ENCODE peak calls at places on chromosomes 4 and X, in eight cellular contexts. One of them, this sample, is unnamed.

GRCh38 chr4:7962609-7963508 is 23.2 kb upstream of the AFAP1 start:
- DNase-seq in CD8-positive, alpha-beta memory T cell: no peak
- DNase-seq in cardiac muscle cell: no peak
- DNase-seq in HAP-1: no peak
- DNase-seq in IMR-90: no peak
- DNase-seq in heart right ventricle: no peak
- DNase-seq in endodermal cell: no peak
- DNase-seq in CD4-positive, CD25-positive, alpha-beta regulatory T cell: no peak
- DNase-seq in this sample: no peak

GRCh38 chr4:112312610-112313239 is 15.6 kb downstream of the ALPK1 start:
- DNase-seq in HAP-1: no peak
- DNase-seq in cardiac muscle cell: no peak
- DNase-seq in CD4-positive, CD25-positive, alpha-beta regulatory T cell: no peak
- DNase-seq in CD8-positive, alpha-beta memory T cell: no peak
- DNase-seq in heart right ventricle: no peak
- DNase-seq in IMR-90: no peak
- DNase-seq in endodermal cell: no peak
- DNase-seq in this sample: no peak

GRCh38 chr4:175927121-175927520 is 115.1 kb upstream of the GPM6A start:
- DNase-seq in endodermal cell: no peak
- DNase-seq in HAP-1: no peak
- DNase-seq in CD4-positive, CD25-positive, alpha-beta regulatory T cell: no peak
- DNase-seq in IMR-90: no peak
- DNase-seq in heart right ventricle: no peak
- DNase-seq in cardiac muscle cell: no peak
- DNase-seq in CD8-positive, alpha-beta memory T cell: no peak
- DNase-seq in this sample: no peak

GRCh38 chrX:39734174-39734776 is 363.5 kb downstream of the BCOR start:
- DNase-seq in CD4-positive, CD25-positive, alpha-beta regulatory T cell: no peak
- DNase-seq in IMR-90: no peak
- DNase-seq in HAP-1: no peak
- DNase-seq in CD8-positive, alpha-beta memory T cell: no peak
- DNase-seq in cardiac muscle cell: no peak
- DNase-seq in heart right ventricle: no peak
- DNase-seq in endodermal cell: no peak
- DNase-seq in this sample: no peak

GRCh38 chrX:144586756-144587155 is 660.5 kb upstream of the SPANXN1 start:
- DNase-seq in IMR-90: no peak
- DNase-seq in cardiac muscle cell: peak; percentile 0
- DNase-seq in CD8-positive, alpha-beta memory T cell: no peak
- DNase-seq in HAP-1: no peak
- DNase-seq in CD4-positive, CD25-positive, alpha-beta regulatory T cell: no peak
- DNase-seq in endodermal cell: no peak
- DNase-seq in heart right ventricle: no peak
- DNase-seq in this sample: no peak

GRCh38 chrX:31213941-31214340 is 142.1 kb upstream of the FTHL17 start:
- DNase-seq in endodermal cell: peak; percentile 57
- DNase-seq in heart right ventricle: no peak
- DNase-seq in CD4-positive, CD25-positive, alpha-beta regulatory T cell: no peak
- DNase-seq in HAP-1: peak; percentile 17
- DNase-seq in IMR-90: peak; percentile 19
- DNase-seq in CD8-positive, alpha-beta memory T cell: no peak
- DNase-seq in cardiac muscle cell: peak; percentile 33
- DNase-seq in this sample: no peak

GRCh38 chr4:25235401-25235800 is 1.6 kb downstream of the PI4K2B start:
- DNase-seq in IMR-90: no peak
- DNase-seq in CD8-positive, alpha-beta memory T cell: no peak
- DNase-seq in endodermal cell: no peak
- DNase-seq in CD4-positive, CD25-positive, alpha-beta regulatory T cell: no peak
- DNase-seq in heart right ventricle: no peak
- DNase-seq in cardiac muscle cell: no peak
- DNase-seq in HAP-1: peak; percentile 20
- DNase-seq in this sample: no peak

GRCh38 chr4:41715155-41715554 is 33.4 kb downstream of the PHOX2B start:
- DNase-seq in IMR-90: no peak
- DNase-seq in cardiac muscle cell: no peak
- DNase-seq in CD4-positive, CD25-positive, alpha-beta regulatory T cell: no peak
- DNase-seq in endodermal cell: no peak
- DNase-seq in CD8-positive, alpha-beta memory T cell: no peak
- DNase-seq in HAP-1: no peak
- DNase-seq in heart right ventricle: no peak
- DNase-seq in this sample: no peak

GRCh38 chr4:113587156-113587555 is 174.4 kb downstream of the CAMK2D start:
- DNase-seq in HAP-1: peak; percentile 93
- DNase-seq in cardiac muscle cell: no peak
- DNase-seq in CD4-positive, CD25-positive, alpha-beta regulatory T cell: no peak
- DNase-seq in IMR-90: no peak
- DNase-seq in heart right ventricle: no peak
- DNase-seq in CD8-positive, alpha-beta memory T cell: no peak
- DNase-seq in endodermal cell: no peak
- DNase-seq in this sample: no peak

GRCh38 chrX:19680580-19680979 is 165.3 kb upstream of the MAP3K15 start:
- DNase-seq in CD8-positive, alpha-beta memory T cell: no peak
- DNase-seq in endodermal cell: no peak
- DNase-seq in cardiac muscle cell: no peak
- DNase-seq in heart right ventricle: no peak
- DNase-seq in IMR-90: no peak
- DNase-seq in HAP-1: no peak
- DNase-seq in CD4-positive, CD25-positive, alpha-beta regulatory T cell: no peak
- DNase-seq in this sample: no peak

GRCh38 chrX:48715066-48715465 is 18.5 kb downstream of the SUV39H1 start:
- DNase-seq in endodermal cell: no peak
- DNase-seq in IMR-90: peak; percentile 58
- DNase-seq in CD4-positive, CD25-positive, alpha-beta regulatory T cell: peak; percentile 9
- DNase-seq in CD8-positive, alpha-beta memory T cell: no peak
- DNase-seq in heart right ventricle: no peak
- DNase-seq in HAP-1: no peak
- DNase-seq in cardiac muscle cell: peak; percentile 16
- DNase-seq in this sample: no peak

GRCh38 chr4:55736605-55737183 is 82.9 kb upstream of the EXOC1L start:
- DNase-seq in CD8-positive, alpha-beta memory T cell: no peak
- DNase-seq in CD4-positive, CD25-positive, alpha-beta regulatory T cell: no peak
- DNase-seq in cardiac muscle cell: peak; percentile 27
- DNase-seq in HAP-1: peak; percentile 16
- DNase-seq in IMR-90: peak; percentile 3
- DNase-seq in endodermal cell: no peak
- DNase-seq in heart right ventricle: no peak
- DNase-seq in this sample: no peak

GRCh38 chr4:10104211-10104990 is 12.2 kb downstream of the WDR1 start:
- DNase-seq in CD8-positive, alpha-beta memory T cell: no peak
- DNase-seq in IMR-90: no peak
- DNase-seq in cardiac muscle cell: peak; percentile 30
- DNase-seq in HAP-1: peak; percentile 55
- DNase-seq in endodermal cell: no peak
- DNase-seq in CD4-positive, CD25-positive, alpha-beta regulatory T cell: no peak
- DNase-seq in heart right ventricle: no peak
- DNase-seq in this sample: no peak

GRCh38 chr4:10105920-10106319 is 10.7 kb downstream of the WDR1 start:
- DNase-seq in HAP-1: no peak
- DNase-seq in endodermal cell: no peak
- DNase-seq in heart right ventricle: no peak
- DNase-seq in CD4-positive, CD25-positive, alpha-beta regulatory T cell: no peak
- DNase-seq in CD8-positive, alpha-beta memory T cell: no peak
- DNase-seq in cardiac muscle cell: no peak
- DNase-seq in IMR-90: no peak
- DNase-seq in this sample: no peak

GRCh38 chr4:10106421-10107039 is 10.1 kb downstream of the WDR1 start:
- DNase-seq in IMR-90: peak; percentile 97
- DNase-seq in CD8-positive, alpha-beta memory T cell: peak; percentile 84
- DNase-seq in cardiac muscle cell: peak; percentile 95
- DNase-seq in CD4-positive, CD25-positive, alpha-beta regulatory T cell: no peak
- DNase-seq in endodermal cell: no peak
- DNase-seq in heart right ventricle: no peak
- DNase-seq in HAP-1: no peak
- DNase-seq in this sample: peak; percentile 88

GRCh38 chr4:10105421-10105820 is 11.2 kb downstream of the WDR1 start:
- DNase-seq in cardiac muscle cell: no peak
- DNase-seq in IMR-90: no peak
- DNase-seq in heart right ventricle: no peak
- DNase-seq in CD4-positive, CD25-positive, alpha-beta regulatory T cell: no peak
- DNase-seq in HAP-1: no peak
- DNase-seq in CD8-positive, alpha-beta memory T cell: no peak
- DNase-seq in endodermal cell: no peak
- DNase-seq in this sample: no peak

DNA sequence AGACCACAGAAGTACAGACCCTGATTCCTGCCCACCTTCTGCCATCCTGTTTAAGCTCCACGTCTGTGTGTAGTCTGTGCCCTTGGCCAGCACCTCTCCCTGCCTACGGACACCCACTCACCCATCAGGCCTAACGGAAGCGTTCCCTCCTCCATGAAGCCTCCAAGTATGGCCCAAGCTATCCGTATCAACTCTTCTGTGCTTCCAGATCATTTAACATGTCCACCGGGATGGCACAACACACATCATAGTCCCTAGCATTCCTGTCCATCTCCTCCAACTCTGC is 11.7 kb downstream of the WDR1 start:
- DNase-seq in cardiac muscle cell: no peak
- DNase-seq in HAP-1: no peak
- DNase-seq in IMR-90: no peak
- DNase-seq in CD8-positive, alpha-beta memory T cell: no peak
- DNase-seq in CD4-positive, CD25-positive, alpha-beta regulatory T cell: no peak
- DNase-seq in heart right ventricle: no peak
- DNase-seq in endodermal cell: no peak
- DNase-seq in this sample: no peak
- H3K4me3 ChIP-seq in cardiac muscle cell: no peak overlapping the region
- H3K4me3 ChIP-seq in HAP-1: no peak overlapping the region
- H3K4me3 ChIP-seq in IMR-90: no peak overlapping the region
- H3K4me3 ChIP-seq in CD8-positive, alpha-beta memory T cell: peak overlapping the region; percentile 14
- H3K4me3 ChIP-seq in CD4-positive, CD25-positive, alpha-beta regulatory T cell: peak overlapping the region; percentile 45
- H3K4me3 ChIP-seq in heart right ventricle: no peak overlapping the region
- H3K4me3 ChIP-seq in endodermal cell: no peak overlapping the region
- H3K4me3 ChIP-seq in this sample: no peak overlapping the region

GRCh38 chrX:115630204-115630603 is 69.2 kb downstream of the PLS3 start:
- DNase-seq in cardiac muscle cell: no peak
- DNase-seq in CD4-positive, CD25-positive, alpha-beta regulatory T cell: no peak
- DNase-seq in IMR-90: no peak
- DNase-seq in endodermal cell: no peak
- DNase-seq in heart right ventricle: no peak
- DNase-seq in HAP-1: no peak
- DNase-seq in CD8-positive, alpha-beta memory T cell: no peak
- DNase-seq in this sample: no peak

GRCh38 chrX:115625577-115626301 is 64.8 kb downstream of the PLS3 start:
- DNase-seq in CD8-positive, alpha-beta memory T cell: no peak
- DNase-seq in heart right ventricle: no peak
- DNase-seq in IMR-90: peak; percentile 57
- DNase-seq in CD4-positive, CD25-positive, alpha-beta regulatory T cell: no peak
- DNase-seq in cardiac muscle cell: peak; percentile 62
- DNase-seq in endodermal cell: no peak
- DNase-seq in HAP-1: no peak
- DNase-seq in this sample: no peak

GRCh38 chrX:115622534-115622933 is 61.6 kb downstream of the PLS3 start:
- DNase-seq in HAP-1: no peak
- DNase-seq in CD4-positive, CD25-positive, alpha-beta regulatory T cell: no peak
- DNase-seq in CD8-positive, alpha-beta memory T cell: no peak
- DNase-seq in cardiac muscle cell: no peak
- DNase-seq in endodermal cell: no peak
- DNase-seq in IMR-90: no peak
- DNase-seq in heart right ventricle: no peak
- DNase-seq in this sample: no peak

DNA sequence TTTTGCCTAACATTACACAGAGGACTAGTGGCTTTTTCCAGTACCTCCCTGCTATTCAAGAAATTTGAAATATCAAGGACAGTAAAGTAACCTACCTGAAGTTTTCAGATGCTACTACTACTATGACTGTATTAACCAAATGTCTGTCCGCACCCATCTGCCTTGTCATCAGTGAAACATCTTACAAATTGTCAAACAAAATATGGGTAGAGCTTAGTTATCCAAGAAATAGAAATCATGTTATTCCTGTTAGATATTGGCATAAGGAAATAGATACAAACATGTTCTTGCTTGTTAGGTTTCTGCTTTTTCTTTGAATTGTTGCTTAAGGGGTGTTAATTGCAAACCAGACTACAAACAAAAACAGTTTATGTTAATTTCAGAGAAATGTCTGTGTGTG is 63.9 kb downstream of the PLS3 start:
- DNase-seq in HAP-1: no peak
- DNase-seq in CD8-positive, alpha-beta memory T cell: no peak
- DNase-seq in cardiac muscle cell: no peak
- DNase-seq in CD4-positive, CD25-positive, alpha-beta regulatory T cell: no peak
- DNase-seq in IMR-90: no peak
- DNase-seq in endodermal cell: no peak
- DNase-seq in heart right ventricle: no peak
- DNase-seq in this sample: no peak
- H3K27me3 ChIP-seq in HAP-1: no peaks in the 10 kb centered on the region
- H3K27me3 ChIP-seq in CD8-positive, alpha-beta memory T cell: no peaks in the 10 kb centered on the region
- H3K27me3 ChIP-seq in cardiac muscle cell: no peaks in the 10 kb centered on the region
- H3K27me3 ChIP-seq in CD4-positive, CD25-positive, alpha-beta regulatory T cell: no peaks in the 10 kb centered on the region
- H3K27me3 ChIP-seq in IMR-90: no peaks in the 10 kb centered on the region
- H3K27me3 ChIP-seq in endodermal cell: peaks cover 26% of the 10 kb centered on the region
- H3K27me3 ChIP-seq in heart right ventricle: no peaks in the 10 kb centered on the region
- H3K27me3 ChIP-seq in this sample: no peaks in the 10 kb centered on the region

GRCh38 chrX:42944381-42944998 is 166.5 kb upstream of the PPP1R2C start:
- DNase-seq in CD8-positive, alpha-beta memory T cell: peak; percentile 50
- DNase-seq in endodermal cell: no peak
- DNase-seq in HAP-1: no peak
- DNase-seq in IMR-90: no peak
- DNase-seq in heart right ventricle: no peak
- DNase-seq in cardiac muscle cell: no peak
- DNase-seq in CD4-positive, CD25-positive, alpha-beta regulatory T cell: peak; percentile 50
- DNase-seq in this sample: no peak

GRCh38 chrX:42943051-42943450 is 165.1 kb upstream of the PPP1R2C start:
- DNase-seq in heart right ventricle: no peak
- DNase-seq in CD8-positive, alpha-beta memory T cell: no peak
- DNase-seq in cardiac muscle cell: peak; percentile 0
- DNase-seq in CD4-positive, CD25-positive, alpha-beta regulatory T cell: no peak
- DNase-seq in HAP-1: no peak
- DNase-seq in IMR-90: no peak
- DNase-seq in endodermal cell: no peak
- DNase-seq in this sample: no peak

GRCh38 chrX:42946544-42947223 is 168.7 kb upstream of the PPP1R2C start:
- DNase-seq in endodermal cell: no peak
- DNase-seq in CD8-positive, alpha-beta memory T cell: peak; percentile 52
- DNase-seq in cardiac muscle cell: no peak
- DNase-seq in HAP-1: no peak
- DNase-seq in IMR-90: no peak
- DNase-seq in CD4-positive, CD25-positive, alpha-beta regulatory T cell: peak; percentile 38
- DNase-seq in heart right ventricle: no peak
- DNase-seq in this sample: no peak

DNA sequence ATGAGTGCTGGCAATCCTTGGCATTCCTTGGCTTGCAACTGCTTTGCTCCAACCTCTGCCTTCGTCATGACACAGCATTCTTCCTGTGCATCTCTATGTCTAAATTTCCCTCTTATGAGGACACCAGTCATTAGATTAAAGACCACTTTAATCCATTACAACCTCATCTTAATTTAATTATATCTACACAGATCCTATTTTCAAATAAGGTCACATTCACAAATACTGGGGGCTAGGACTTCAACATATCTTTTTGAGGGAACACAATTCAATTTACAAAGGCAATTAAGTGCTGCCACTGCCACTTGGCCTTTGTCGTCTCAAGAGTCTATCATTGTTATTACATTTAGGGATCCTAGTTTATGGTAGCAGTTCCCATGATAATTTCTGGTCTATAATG is 163.7 kb upstream of the PPP1R2C start:
- DNase-seq in cardiac muscle cell: no peak
- DNase-seq in IMR-90: no peak
- DNase-seq in HAP-1: no peak
- DNase-seq in CD4-positive, CD25-positive, alpha-beta regulatory T cell: no peak
- DNase-seq in CD8-positive, alpha-beta memory T cell: no peak
- DNase-seq in endodermal cell: no peak
- DNase-seq in heart right ventricle: no peak
- DNase-seq in this sample: no peak
- H3K4me1 ChIP-seq in cardiac muscle cell: no peaks in the 10 kb centered on the region
- H3K4me1 ChIP-seq in IMR-90: no peaks in the 10 kb centered on the region
- H3K4me1 ChIP-seq in HAP-1: peaks cover 2% of the 10 kb centered on the region
- H3K4me1 ChIP-seq in CD4-positive, CD25-positive, alpha-beta regulatory T cell: peaks cover 71% of the 10 kb centered on the region
- H3K4me1 ChIP-seq in CD8-positive, alpha-beta memory T cell: peaks cover 79% of the 10 kb centered on the region
- H3K4me1 ChIP-seq in endodermal cell: no peaks in the 10 kb centered on the region
- H3K4me1 ChIP-seq in heart right ventricle: no peaks in the 10 kb centered on the region
- H3K4me1 ChIP-seq in this sample: no peaks in the 10 kb centered on the region

GRCh38 chrX:72080150-72080549 is 51.6 kb downstream of the RTL5 start:
- DNase-seq in endodermal cell: peak; percentile 26
- DNase-seq in CD4-positive, CD25-positive, alpha-beta regulatory T cell: no peak
- DNase-seq in CD8-positive, alpha-beta memory T cell: no peak
- DNase-seq in cardiac muscle cell: no peak
- DNase-seq in HAP-1: no peak
- DNase-seq in IMR-90: no peak
- DNase-seq in heart right ventricle: no peak
- DNase-seq in this sample: no peak
- H3K4me3 ChIP-seq in endodermal cell: no peak overlapping the region
- H3K4me3 ChIP-seq in CD4-positive, CD25-positive, alpha-beta regulatory T cell: no peak overlapping the region
- H3K4me3 ChIP-seq in CD8-positive, alpha-beta memory T cell: no peak overlapping the region
- H3K4me3 ChIP-seq in cardiac muscle cell: no peak overlapping the region
- H3K4me3 ChIP-seq in HAP-1: no peak overlapping the region
- H3K4me3 ChIP-seq in IMR-90: no peak overlapping the region
- H3K4me3 ChIP-seq in heart right ventricle: peak overlapping the region; percentile 52
- H3K4me3 ChIP-seq in this sample: peak overlapping the region; percentile 53

This sample was measured in right cardiac atrium.